ENCODE peak calls at places on chromosomes 16 and 17, in five cellular contexts. One of them, this sample, is unnamed.

GRCh38 chr17:45029758-45030423 is 21.5 kb downstream of the DCAKD start:
- DNase-seq in bronchial epithelial cell: no peak
- DNase-seq in foreskin fibroblast: no peak
- DNase-seq in fibroblast of villous mesenchyme: no peak
- DNase-seq in CD4-positive, CD25-positive, alpha-beta regulatory T cell: no peak
- DNase-seq in this sample: no peak

GRCh38 chr17:75313941-75314550 is 24.8 kb upstream of the SLC25A19 start:
- DNase-seq in bronchial epithelial cell: peak
- DNase-seq in foreskin fibroblast: peak
- DNase-seq in fibroblast of villous mesenchyme: no peak
- DNase-seq in CD4-positive, CD25-positive, alpha-beta regulatory T cell: no peak
- DNase-seq in this sample: no peak

GRCh38 chr17:42120161-42121065 is 754 bp downstream of the KAT2A start:
- DNase-seq in bronchial epithelial cell: no peak
- DNase-seq in foreskin fibroblast: peak
- DNase-seq in fibroblast of villous mesenchyme: no peak
- DNase-seq in CD4-positive, CD25-positive, alpha-beta regulatory T cell: no peak
- DNase-seq in this sample: no peak

GRCh38 chr17:42709561-42709960 is 27.2 kb downstream of the CNTNAP1 start:
- DNase-seq in bronchial epithelial cell: no peak
- DNase-seq in foreskin fibroblast: no peak
- DNase-seq in fibroblast of villous mesenchyme: no peak
- DNase-seq in CD4-positive, CD25-positive, alpha-beta regulatory T cell: no peak
- DNase-seq in this sample: no peak

GRCh38 chr16:22315979-22316378 is 18.8 kb downstream of the POLR3E start:
- DNase-seq in bronchial epithelial cell: no peak
- DNase-seq in foreskin fibroblast: no peak
- DNase-seq in fibroblast of villous mesenchyme: no peak
- DNase-seq in CD4-positive, CD25-positive, alpha-beta regulatory T cell: no peak
- DNase-seq in this sample: no peak

GRCh38 chr16:26995522-26995921 is 71.2 kb upstream of the C16orf82 start:
- DNase-seq in bronchial epithelial cell: no peak
- DNase-seq in foreskin fibroblast: no peak
- DNase-seq in fibroblast of villous mesenchyme: no peak
- DNase-seq in CD4-positive, CD25-positive, alpha-beta regulatory T cell: no peak
- DNase-seq in this sample: no peak

GRCh38 chr16:89919535-89920406 is 1.1 kb downstream of the MC1R start:
- DNase-seq in bronchial epithelial cell: no peak
- DNase-seq in foreskin fibroblast: no peak
- DNase-seq in fibroblast of villous mesenchyme: no peak
- DNase-seq in CD4-positive, CD25-positive, alpha-beta regulatory T cell: no peak
- DNase-seq in this sample: no peak

GRCh38 chr17:42016411-42016831 is 818 bp downstream of the DNAJC7 start:
- DNase-seq in bronchial epithelial cell: peak
- DNase-seq in foreskin fibroblast: peak
- DNase-seq in fibroblast of villous mesenchyme: peak
- DNase-seq in CD4-positive, CD25-positive, alpha-beta regulatory T cell: peak
- DNase-seq in this sample: peak

GRCh38 chr17:72126575-72127486 is 6.0 kb downstream of the SOX9 start:
- DNase-seq in bronchial epithelial cell: peak
- DNase-seq in foreskin fibroblast: peak
- DNase-seq in fibroblast of villous mesenchyme: peak
- DNase-seq in CD4-positive, CD25-positive, alpha-beta regulatory T cell: no peak
- DNase-seq in this sample: peak

GRCh38 chr17:37527249-37527851 is 37.7 kb downstream of the DUSP14 start:
- DNase-seq in bronchial epithelial cell: peak
- DNase-seq in foreskin fibroblast: peak
- DNase-seq in fibroblast of villous mesenchyme: peak
- DNase-seq in CD4-positive, CD25-positive, alpha-beta regulatory T cell: peak
- DNase-seq in this sample: peak

GRCh38 chr17:60311936-60312335 is 80.0 kb downstream of the USP32 start:
- DNase-seq in bronchial epithelial cell: no peak
- DNase-seq in foreskin fibroblast: peak
- DNase-seq in fibroblast of villous mesenchyme: no peak
- DNase-seq in CD4-positive, CD25-positive, alpha-beta regulatory T cell: no peak
- DNase-seq in this sample: no peak

GRCh38 chr16:2429771-2430663 is 770 bp downstream of the CCNF start:
- DNase-seq in bronchial epithelial cell: peak
- DNase-seq in foreskin fibroblast: peak
- DNase-seq in fibroblast of villous mesenchyme: peak
- DNase-seq in CD4-positive, CD25-positive, alpha-beta regulatory T cell: peak
- DNase-seq in this sample: peak

GRCh38 chr17:69763503-69763902 is 311.5 kb upstream of the KCNJ16 start:
- DNase-seq in bronchial epithelial cell: peak
- DNase-seq in foreskin fibroblast: peak
- DNase-seq in fibroblast of villous mesenchyme: peak
- DNase-seq in CD4-positive, CD25-positive, alpha-beta regulatory T cell: no peak
- DNase-seq in this sample: no peak

GRCh38 chr17:59837362-59838195 is 55.2 kb downstream of the TUBD1 start:
- DNase-seq in bronchial epithelial cell: peak
- DNase-seq in foreskin fibroblast: peak
- DNase-seq in fibroblast of villous mesenchyme: peak
- DNase-seq in CD4-positive, CD25-positive, alpha-beta regulatory T cell: peak
- DNase-seq in this sample: peak

GRCh38 chr16:28494141-28494851 is at the start of gene APOBR:
- DNase-seq in bronchial epithelial cell: no peak
- DNase-seq in foreskin fibroblast: no peak
- DNase-seq in fibroblast of villous mesenchyme: no peak
- DNase-seq in CD4-positive, CD25-positive, alpha-beta regulatory T cell: peak
- DNase-seq in this sample: peak

DNA sequence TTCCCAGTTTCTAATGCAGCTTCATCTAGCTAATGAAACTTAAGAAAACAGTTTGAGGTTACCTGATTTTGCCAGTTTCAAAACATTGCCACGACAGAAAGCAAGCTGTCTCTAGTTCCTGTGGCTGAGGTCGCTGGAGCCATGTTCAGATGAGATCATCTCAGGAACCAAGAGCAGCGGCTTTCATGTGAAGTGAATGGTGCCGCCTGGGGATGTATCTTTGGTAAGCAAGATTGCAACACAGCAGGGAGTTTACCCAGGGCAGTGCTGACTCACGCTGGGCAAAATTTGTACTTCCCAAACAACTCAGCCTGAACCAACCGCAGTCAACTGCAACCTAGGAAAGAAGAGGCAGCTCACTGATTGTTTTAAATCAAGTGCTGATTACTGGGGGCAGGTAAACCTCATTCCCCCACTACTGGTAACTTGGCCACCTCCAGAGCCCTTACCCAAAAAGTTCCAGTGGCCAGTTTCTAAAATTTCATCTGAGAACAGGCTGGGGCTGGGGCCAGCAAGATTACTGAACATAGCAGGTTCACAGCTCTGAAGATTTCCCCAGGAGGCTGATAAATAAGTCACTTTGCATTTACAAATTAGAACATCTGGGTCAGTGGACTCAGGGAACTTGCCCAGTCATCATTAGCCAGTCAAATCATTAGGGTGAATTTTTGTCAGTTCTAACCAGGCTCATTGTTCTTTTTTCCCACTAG is at the start of gene RFFL:
- DNase-seq in bronchial epithelial cell: peak
- DNase-seq in foreskin fibroblast: peak
- DNase-seq in fibroblast of villous mesenchyme: peak
- DNase-seq in CD4-positive, CD25-positive, alpha-beta regulatory T cell: peak
- DNase-seq in this sample: peak
- H3K4me3 ChIP-seq in bronchial epithelial cell: no peak
- H3K4me3 ChIP-seq in foreskin fibroblast: peak
- H3K4me3 ChIP-seq in fibroblast of villous mesenchyme: peak
- H3K4me3 ChIP-seq in CD4-positive, CD25-positive, alpha-beta regulatory T cell: peak
- H3K4me3 ChIP-seq in this sample: no peak

GRCh38 chr17:73166731-73167581 is 2.1 kb downstream of the SSTR2 start:
- DNase-seq in bronchial epithelial cell: peak
- DNase-seq in foreskin fibroblast: peak
- DNase-seq in fibroblast of villous mesenchyme: peak
- DNase-seq in CD4-positive, CD25-positive, alpha-beta regulatory T cell: no peak
- DNase-seq in this sample: no peak
- H3K4me3 ChIP-seq in bronchial epithelial cell: no peak
- H3K4me3 ChIP-seq in foreskin fibroblast: peak
- H3K4me3 ChIP-seq in fibroblast of villous mesenchyme: no peak
- H3K4me3 ChIP-seq in CD4-positive, CD25-positive, alpha-beta regulatory T cell: no peak
- H3K4me3 ChIP-seq in this sample: no peak

DNA sequence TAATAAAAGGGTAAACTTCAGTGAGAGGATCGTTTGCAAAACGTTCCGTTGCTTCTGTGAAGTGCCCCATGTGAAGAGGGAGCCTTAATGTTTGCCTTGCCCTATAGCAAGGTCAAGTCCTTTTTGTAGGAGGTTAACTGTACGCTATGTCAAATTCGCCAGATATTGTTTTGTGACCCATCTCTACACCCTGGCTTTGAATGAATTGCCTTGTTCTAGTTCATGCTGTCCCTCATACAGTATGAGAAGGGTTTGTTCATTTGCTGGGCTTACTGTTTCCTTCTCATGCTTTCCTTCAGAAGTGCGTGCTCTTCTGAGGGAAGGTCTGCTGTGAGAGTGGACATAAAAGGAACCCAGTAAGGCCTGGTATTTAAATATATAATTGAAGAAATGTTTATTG is 1.6 kb downstream of the MAP3K3 start:
- DNase-seq in bronchial epithelial cell: no peak
- DNase-seq in foreskin fibroblast: no peak
- DNase-seq in fibroblast of villous mesenchyme: no peak
- DNase-seq in CD4-positive, CD25-positive, alpha-beta regulatory T cell: no peak
- DNase-seq in this sample: no peak
- H3K4me3 ChIP-seq in bronchial epithelial cell: peak
- H3K4me3 ChIP-seq in foreskin fibroblast: peak
- H3K4me3 ChIP-seq in fibroblast of villous mesenchyme: peak
- H3K4me3 ChIP-seq in CD4-positive, CD25-positive, alpha-beta regulatory T cell: peak
- H3K4me3 ChIP-seq in this sample: peak

DNA sequence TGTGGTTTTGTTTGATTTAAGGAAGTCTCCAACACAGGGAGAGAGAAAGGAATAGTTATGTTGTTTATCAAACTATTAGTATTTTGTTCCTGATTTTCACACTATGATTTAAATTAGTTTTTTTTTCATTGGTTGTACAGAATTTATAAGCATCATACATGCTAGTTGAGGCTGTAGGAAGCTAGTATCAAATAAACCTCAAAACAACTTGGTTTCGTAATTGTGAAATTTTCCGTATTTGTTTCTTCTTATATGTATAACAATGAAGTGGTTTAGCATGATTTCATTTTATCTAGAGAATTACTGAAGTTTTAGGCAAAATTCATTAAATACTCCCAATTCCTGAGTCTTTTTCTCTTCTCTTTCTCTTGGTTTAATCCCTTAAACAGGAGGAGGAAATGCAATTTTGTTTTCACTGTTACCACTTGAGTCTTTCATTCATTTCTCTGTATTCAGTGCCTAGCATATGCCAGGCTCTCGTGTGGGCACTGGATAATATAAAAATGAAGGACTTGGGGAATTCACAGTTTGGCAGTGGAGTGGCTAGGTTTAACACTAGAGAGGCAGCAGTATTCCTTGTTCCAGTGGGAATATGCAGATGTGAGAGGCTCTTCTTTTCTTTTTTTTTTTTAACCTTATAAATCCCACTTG is 1.8 kb downstream of the CYLD start:
- DNase-seq in bronchial epithelial cell: no peak
- DNase-seq in foreskin fibroblast: peak
- DNase-seq in fibroblast of villous mesenchyme: peak
- DNase-seq in CD4-positive, CD25-positive, alpha-beta regulatory T cell: peak
- DNase-seq in this sample: no peak
- H3K4me3 ChIP-seq in bronchial epithelial cell: no peak
- H3K4me3 ChIP-seq in foreskin fibroblast: peak
- H3K4me3 ChIP-seq in fibroblast of villous mesenchyme: no peak
- H3K4me3 ChIP-seq in CD4-positive, CD25-positive, alpha-beta regulatory T cell: peak
- H3K4me3 ChIP-seq in this sample: no peak

GRCh38 chr17:1765576-1765975 is 3.7 kb downstream of the SERPINF1 start:
- DNase-seq in bronchial epithelial cell: no peak
- DNase-seq in foreskin fibroblast: no peak
- DNase-seq in fibroblast of villous mesenchyme: no peak
- DNase-seq in CD4-positive, CD25-positive, alpha-beta regulatory T cell: no peak
- DNase-seq in this sample: no peak

GRCh38 chr17:1762233-1762905 is 509 bp downstream of the SERPINF1 start:
- DNase-seq in bronchial epithelial cell: no peak
- DNase-seq in foreskin fibroblast: peak
- DNase-seq in fibroblast of villous mesenchyme: peak
- DNase-seq in CD4-positive, CD25-positive, alpha-beta regulatory T cell: no peak
- DNase-seq in this sample: no peak

GRCh38 chr17:1762906-1763829 is 1.3 kb downstream of the SERPINF1 start:
- DNase-seq in bronchial epithelial cell: no peak
- DNase-seq in foreskin fibroblast: peak
- DNase-seq in fibroblast of villous mesenchyme: peak
- DNase-seq in CD4-positive, CD25-positive, alpha-beta regulatory T cell: peak
- DNase-seq in this sample: peak

GRCh38 chr17:1766382-1767135 is 4.7 kb downstream of the SERPINF1 start:
- DNase-seq in bronchial epithelial cell: no peak
- DNase-seq in foreskin fibroblast: no peak
- DNase-seq in fibroblast of villous mesenchyme: no peak
- DNase-seq in CD4-positive, CD25-positive, alpha-beta regulatory T cell: no peak
- DNase-seq in this sample: no peak

GRCh38 chr17:1764274-1764673 is 2.4 kb downstream of the SERPINF1 start:
- DNase-seq in bronchial epithelial cell: peak
- DNase-seq in foreskin fibroblast: peak
- DNase-seq in fibroblast of villous mesenchyme: peak
- DNase-seq in CD4-positive, CD25-positive, alpha-beta regulatory T cell: peak
- DNase-seq in this sample: peak
- H3K4me3 ChIP-seq in bronchial epithelial cell: no peak
- H3K4me3 ChIP-seq in foreskin fibroblast: peak
- H3K4me3 ChIP-seq in fibroblast of villous mesenchyme: peak
- H3K4me3 ChIP-seq in CD4-positive, CD25-positive, alpha-beta regulatory T cell: peak
- H3K4me3 ChIP-seq in this sample: no peak

DNA sequence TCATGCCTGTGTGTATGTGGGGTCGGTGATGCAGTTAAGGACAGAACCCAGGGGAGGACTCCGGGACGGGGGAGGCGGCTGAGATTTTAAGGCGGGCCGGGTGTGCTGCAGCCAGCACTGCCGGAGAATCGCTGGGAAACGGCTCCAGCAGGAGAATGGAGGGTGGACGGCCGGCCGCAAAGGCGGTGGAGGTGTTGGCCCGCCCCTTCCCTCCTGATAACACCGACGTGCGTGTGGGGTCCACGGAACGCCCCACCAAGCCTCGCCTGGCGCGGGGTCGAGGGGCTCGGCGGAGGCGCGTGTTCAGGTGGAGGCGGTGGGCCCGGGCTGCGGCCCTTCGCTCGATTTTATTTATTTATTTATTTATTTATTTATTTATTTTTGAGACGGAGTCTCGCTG is 633 bp downstream of the ZNF843 start:
- DNase-seq in bronchial epithelial cell: no peak
- DNase-seq in foreskin fibroblast: no peak
- DNase-seq in fibroblast of villous mesenchyme: no peak
- DNase-seq in CD4-positive, CD25-positive, alpha-beta regulatory T cell: no peak
- DNase-seq in this sample: no peak
- H3K4me3 ChIP-seq in bronchial epithelial cell: no peak
- H3K4me3 ChIP-seq in foreskin fibroblast: peak
- H3K4me3 ChIP-seq in fibroblast of villous mesenchyme: peak
- H3K4me3 ChIP-seq in CD4-positive, CD25-positive, alpha-beta regulatory T cell: no peak
- H3K4me3 ChIP-seq in this sample: no peak